ENCODE peak calls at places on chromosomes 4 and X, in five cellular contexts. P is IMR-90, C is mesenchymal stem cell, Z is H9, X is H1. I is an unnamed sample.

GRCh38 chr4:16032871-16033505 is 50.8 kb downstream of the PROM1 start:
- DNase-seq in P (peak; percentile 7), C (peak; percentile 54), Z (peak; percentile 32), X (no peak), I (peak; percentile 84)

GRCh38 chrX:48937065-48937907 is 18.5 kb upstream of the PIM2 start:
- DNase-seq in P (no peak), C (peak; percentile 54), Z (no peak), X (peak; percentile 52), I (peak; percentile 70)

GRCh38 chr4:140755811-140756291 is 334 bp downstream of the TBC1D9 start:
- DNase-seq in P (peak; percentile 46), C (peak; percentile 60), Z (peak; percentile 48), X (peak; percentile 74), I (peak; percentile 75)

GRCh38 chr4:148214529-148215166 is 227.6 kb downstream of the NR3C2 start:
- DNase-seq in P (peak; percentile 5), C (no peak), Z (no peak), X (no peak), I (no peak)

GRCh38 chr4:2321279-2322196 is 59.6 kb upstream of the MXD4 start:
- DNase-seq in P (no peak), C (no peak), Z (no peak), X (no peak), I (no peak)

GRCh38 chr4:150251752-150252190 is 173.5 kb downstream of the DCLK2 start:
- DNase-seq in P (no peak), C (no peak), Z (peak; percentile 78), X (no peak), I (peak; percentile 67)

GRCh38 chr4:55183926-55184599 is 58.7 kb upstream of the KDR start:
- DNase-seq in P (peak; percentile 97), C (peak; percentile 95), Z (peak; percentile 71), X (no peak), I (peak; percentile 95)

GRCh38 chrX:39152106-39152649 is 350.9 kb downstream of the MID1IP1 start:
- DNase-seq in P (no peak), C (peak; percentile 12), Z (peak; percentile 76), X (peak; percentile 85), I (peak; percentile 90)

GRCh38 chr4:15706646-15707362 is 3.9 kb downstream of the BST1 start:
- DNase-seq in P (peak; percentile 58), C (no peak), Z (no peak), X (no peak), I (no peak)

GRCh38 chr4:86306816-86307215 is 53.0 kb downstream of the MAPK10 start:
- DNase-seq in P (peak; percentile 83), C (peak; percentile 5), Z (no peak), X (no peak), I (no peak)

GRCh38 chr4:38106301-38106700 is 146.1 kb downstream of the PTTG2 start:
- DNase-seq in P (peak; percentile 68), C (no peak), Z (no peak), X (no peak), I (peak; percentile 40)

GRCh38 chr4:94451051-94451404 is 714 bp upstream of the PDLIM5 start:
- DNase-seq in P (no peak), C (no peak), Z (no peak), X (no peak), I (no peak)

GRCh38 chr4:2273221-2273620 is 11.3 kb upstream of the MXD4 start:
- DNase-seq in P (no peak), C (no peak), Z (no peak), X (no peak), I (no peak)

GRCh38 chr4:13765535-13765934 is 138.0 kb upstream of the BOD1L1 start:
- DNase-seq in P (peak; percentile 6), C (no peak), Z (no peak), X (no peak), I (no peak)

GRCh38 chr4:113407409-113407808 is 354.1 kb downstream of the CAMK2D start:
- DNase-seq in P (no peak), C (no peak), Z (peak; percentile 67), X (no peak), I (peak; percentile 56)

GRCh38 chr4:13876151-13876550 is 248.6 kb upstream of the BOD1L1 start:
- DNase-seq in P (no peak), C (no peak), Z (no peak), X (no peak), I (no peak)

GRCh38 chr4:65943076-65943475 is 272.8 kb upstream of the EPHA5 start:
- DNase-seq in P (no peak), C (peak; percentile 71), Z (peak; percentile 44), X (no peak), I (peak; percentile 94)

GRCh38 chr4:3524349-3524748 is 7.9 kb downstream of the LRPAP1 start:
- DNase-seq in P (no peak), C (no peak), Z (no peak), X (no peak), I (no peak)

GRCh38 chr4:137422666-137423065 is 109.6 kb downstream of the PCDH18 start:
- DNase-seq in P (no peak), C (peak; percentile 5), Z (no peak), X (no peak), I (no peak)

GRCh38 chr4:119025916-119026661 is 109.5 kb upstream of the MYOZ2 start:
- DNase-seq in P (peak; percentile 93), C (peak; percentile 92), Z (no peak), X (no peak), I (no peak)

GRCh38 chrX:119391279-119391678 is 7.9 kb upstream of the SLC25A43 start:
- DNase-seq in P (peak; percentile 25), C (peak; percentile 28), Z (no peak), X (no peak), I (peak; percentile 38)

GRCh38 chr4:37528161-37528560 is 158.0 kb downstream of the RELL1 start:
- DNase-seq in P (no peak), C (no peak), Z (no peak), X (no peak), I (no peak)

GRCh38 chr4:163922302-163922701 is 427.8 kb downstream of the TMA16 start:
- DNase-seq in P (no peak), C (no peak), Z (no peak), X (no peak), I (no peak)

GRCh38 chrX:72048515-72049455 is 82.9 kb downstream of the RTL5 start:
- DNase-seq in P (no peak), C (no peak), Z (no peak), X (no peak), I (no peak)

GRCh38 chr4:125975861-125976397 is 661.2 kb downstream of the FAT4 start:
- DNase-seq in P (no peak), C (no peak), Z (no peak), X (no peak), I (no peak)

GRCh38 chr4:17055788-17056187 is 157.3 kb upstream of the LDB2 start:
- DNase-seq in P (peak; percentile 97), C (peak; percentile 67), Z (no peak), X (no peak), I (peak; percentile 75)

GRCh38 chrX:145821291-145821897 is 3.8 kb downstream of the SLITRK2 start:
- DNase-seq in P (no peak), C (no peak), Z (peak; percentile 71), X (peak; percentile 57), I (peak; percentile 87)

GRCh38 chr4:12488672-12489071 is 995.5 kb downstream of the RAB28 start:
- DNase-seq in P (no peak), C (peak; percentile 12), Z (no peak), X (no peak), I (peak; percentile 89)

GRCh38 chr4:12492730-12493398 is 991.3 kb downstream of the RAB28 start:
- DNase-seq in P (no peak), C (no peak), Z (no peak), X (no peak), I (no peak)

DNA sequence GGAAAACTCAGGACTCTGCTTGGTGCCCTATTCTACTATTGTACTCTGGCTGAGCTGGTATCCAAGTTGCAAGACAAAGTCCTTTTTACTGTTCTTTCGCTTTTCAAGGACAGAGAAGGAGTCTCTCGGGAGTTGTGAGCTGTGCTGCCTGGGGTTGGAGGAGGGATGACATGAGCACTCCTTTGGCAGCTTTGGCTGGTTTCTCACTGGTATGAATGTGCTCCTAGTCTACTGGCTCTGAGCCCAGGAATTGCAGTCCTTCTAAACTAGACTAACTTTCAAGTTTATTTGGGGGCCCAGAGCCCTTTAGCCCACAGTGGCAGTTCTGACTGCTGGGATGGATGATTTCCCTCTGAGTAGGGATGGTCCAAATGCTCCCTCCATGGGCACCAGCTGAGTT is 997.1 kb downstream of the RAB28 start:
- DNase-seq in P (no peak), C (no peak), Z (no peak), X (no peak), I (no peak)
- H2BK120ac ChIP-seq in P (no peak overlapping the region), C (no peak overlapping the region), Z (no peak overlapping the region), X (no peak overlapping the region), I (no peak overlapping the region)

DNA sequence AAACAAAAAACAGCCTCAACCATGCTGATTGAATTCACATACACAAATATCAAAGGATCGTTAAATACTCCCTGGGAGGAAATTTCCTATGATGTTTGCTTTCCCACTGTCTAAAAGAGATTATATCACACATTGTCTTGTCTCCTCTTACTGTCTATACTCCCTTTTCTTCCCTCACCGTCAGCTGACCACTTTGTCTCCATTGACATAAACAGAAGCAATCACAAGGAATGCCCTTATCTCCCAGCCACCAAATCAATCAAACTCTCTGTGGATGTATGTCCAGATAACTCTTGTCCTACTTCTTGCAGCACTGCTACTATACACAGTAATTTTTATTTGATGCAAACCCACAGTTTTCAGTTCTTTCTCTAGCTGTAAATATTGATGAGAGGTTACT is 12.2 kb upstream of the NUDT9 start:
- DNase-seq in P (peak; percentile 30), C (peak; percentile 72), Z (no peak), X (no peak), I (no peak)
- H2BK120ac ChIP-seq in P (no peak overlapping the region), C (no peak overlapping the region), Z (no peak overlapping the region), X (no peak overlapping the region), I (no peak overlapping the region)

DNA sequence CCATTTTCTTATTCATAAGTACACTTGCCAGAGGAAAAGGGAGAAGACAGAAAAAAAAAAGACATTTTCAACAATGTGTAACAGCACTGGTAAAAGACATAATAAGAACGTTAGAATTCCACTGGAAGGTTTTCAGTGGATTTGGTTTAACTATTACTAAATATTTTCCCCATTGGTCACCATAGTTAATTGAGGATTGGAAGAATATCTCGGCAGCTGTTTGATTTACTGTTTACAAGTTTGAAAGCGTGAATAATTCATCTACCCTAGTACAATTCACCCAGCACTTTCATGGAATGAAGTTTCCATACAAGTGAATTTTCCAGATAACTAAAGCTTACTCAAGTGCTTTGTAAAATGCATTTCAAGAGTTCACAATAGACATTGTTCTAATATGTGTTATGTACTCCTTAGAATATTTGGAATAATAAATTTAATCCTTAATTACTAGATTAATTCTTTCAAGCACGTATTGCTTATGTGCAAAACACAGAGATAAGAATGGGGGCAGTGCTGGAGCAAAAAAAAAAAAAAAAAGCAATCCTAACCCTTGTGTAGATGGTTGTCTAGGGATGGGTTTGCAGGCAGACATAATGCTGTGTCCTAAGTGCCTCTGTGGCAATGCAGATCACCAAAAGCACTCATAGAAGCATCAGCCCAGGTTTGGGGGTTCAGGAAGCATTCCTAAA is 57.1 kb downstream of the ENPEP start:
- DNase-seq in P (no peak), C (peak; percentile 47), Z (no peak), X (no peak), I (no peak)
- H2BK120ac ChIP-seq in P (peak overlapping the region; percentile 90), C (no peak overlapping the region), Z (no peak overlapping the region), X (no peak overlapping the region), I (no peak overlapping the region)

DNA sequence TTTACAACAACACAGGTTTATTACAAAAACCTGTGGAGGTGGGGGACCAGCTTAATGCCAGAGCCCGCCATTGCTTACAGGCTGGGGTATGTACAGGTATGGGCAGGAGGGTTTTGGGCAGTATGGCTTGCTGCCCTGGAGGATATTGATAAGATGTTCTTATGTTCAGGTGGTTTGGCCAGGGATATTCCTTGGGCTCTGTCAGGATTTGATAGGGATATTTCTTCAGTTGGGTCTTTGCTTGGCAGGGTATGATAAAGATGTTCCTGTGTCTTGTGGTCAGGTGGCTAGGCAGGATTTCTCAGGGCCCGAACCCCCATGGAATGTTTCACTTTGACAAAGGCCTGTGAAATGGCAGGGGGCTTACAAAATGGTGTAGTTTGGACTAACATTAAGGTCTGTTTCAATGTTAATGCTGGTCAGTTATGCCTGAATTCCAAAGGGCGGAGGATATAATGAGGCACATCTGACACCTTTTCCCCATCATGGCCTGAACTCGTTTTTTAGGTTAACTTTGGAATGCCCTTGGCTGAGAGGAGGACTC is 3.1 kb downstream of the MGST2 start:
- DNase-seq in P (no peak), C (no peak), Z (no peak), X (no peak), I (peak; percentile 57)
- H2BK120ac ChIP-seq in P (no peak overlapping the region), C (no peak overlapping the region), Z (no peak overlapping the region), X (no peak overlapping the region), I (peak overlapping the region; percentile 98)

I was measured in mesendoderm.